ENCODE peak calls at places on chromosomes 16 and 17, in six cellular contexts. One of them, this sample, is unnamed.

GRCh38 chr17:1789936-1790335 is 28.1 kb downstream of the SERPINF1 start:
- DNase-seq in endothelial cell of umbilical vein: no peak
- DNase-seq in H1: no peak
- DNase-seq in HepG2: no peak
- DNase-seq in breast epithelium: no peak
- DNase-seq in stomach: no peak
- DNase-seq in this sample: no peak

GRCh38 chr17:78925234-78925633 is at the start of gene TIMP2:
- DNase-seq in stomach: peak
- DNase-seq in HepG2: peak
- DNase-seq in endothelial cell of umbilical vein: peak
- DNase-seq in H1: peak
- DNase-seq in breast epithelium: peak
- DNase-seq in this sample: peak

GRCh38 chr17:58330997-58331814 is 2.6 kb upstream of the TSPOAP1 start:
- DNase-seq in H1: no peak
- DNase-seq in breast epithelium: no peak
- DNase-seq in endothelial cell of umbilical vein: no peak
- DNase-seq in HepG2: no peak
- DNase-seq in stomach: peak
- DNase-seq in this sample: peak

GRCh38 chr16:641326-642188 is at the start of gene MCRIP2:
- DNase-seq in H1: peak
- DNase-seq in endothelial cell of umbilical vein: peak
- DNase-seq in stomach: peak
- DNase-seq in breast epithelium: no peak
- DNase-seq in HepG2: peak
- DNase-seq in this sample: peak

GRCh38 chr17:74325743-74326379 is at the start of gene KIF19:
- DNase-seq in stomach: peak
- DNase-seq in HepG2: no peak
- DNase-seq in H1: peak
- DNase-seq in breast epithelium: no peak
- DNase-seq in endothelial cell of umbilical vein: no peak
- DNase-seq in this sample: peak

GRCh38 chr16:54931757-54932660 is 1.3 kb downstream of the IRX5 start:
- DNase-seq in H1: peak
- DNase-seq in breast epithelium: no peak
- DNase-seq in endothelial cell of umbilical vein: no peak
- DNase-seq in stomach: no peak
- DNase-seq in HepG2: no peak
- DNase-seq in this sample: peak

GRCh38 chr17:21199311-21199710 is 14.7 kb downstream of the TMEM11 start:
- DNase-seq in breast epithelium: no peak
- DNase-seq in H1: no peak
- DNase-seq in stomach: no peak
- DNase-seq in HepG2: no peak
- DNase-seq in endothelial cell of umbilical vein: no peak
- DNase-seq in this sample: peak

GRCh38 chr17:1511290-1511689 is 5.1 kb downstream of the INPP5K start:
- DNase-seq in H1: no peak
- DNase-seq in stomach: no peak
- DNase-seq in breast epithelium: no peak
- DNase-seq in endothelial cell of umbilical vein: peak
- DNase-seq in HepG2: no peak
- DNase-seq in this sample: no peak

GRCh38 chr16:81774348-81774747 is 4.7 kb upstream of the PLCG2 start:
- DNase-seq in H1: no peak
- DNase-seq in breast epithelium: no peak
- DNase-seq in endothelial cell of umbilical vein: peak
- DNase-seq in HepG2: no peak
- DNase-seq in stomach: no peak
- DNase-seq in this sample: no peak

GRCh38 chr16:89071686-89072182 is 21.9 kb upstream of the ACSF3 start:
- DNase-seq in stomach: no peak
- DNase-seq in endothelial cell of umbilical vein: no peak
- DNase-seq in H1: no peak
- DNase-seq in breast epithelium: no peak
- DNase-seq in HepG2: no peak
- DNase-seq in this sample: no peak

GRCh38 chr17:20091161-20092029 is 82.2 kb downstream of the SPECC1 start:
- DNase-seq in endothelial cell of umbilical vein: no peak
- DNase-seq in HepG2: no peak
- DNase-seq in breast epithelium: no peak
- DNase-seq in stomach: no peak
- DNase-seq in H1: no peak
- DNase-seq in this sample: peak

GRCh38 chr17:38970804-38971203 is 3.6 kb upstream of the FBXO47 start:
- DNase-seq in endothelial cell of umbilical vein: no peak
- DNase-seq in breast epithelium: no peak
- DNase-seq in HepG2: no peak
- DNase-seq in H1: peak
- DNase-seq in stomach: no peak
- DNase-seq in this sample: peak

GRCh38 chr16:1771072-1771863 is at the start of gene NME3:
- DNase-seq in HepG2: peak
- DNase-seq in H1: peak
- DNase-seq in breast epithelium: peak
- DNase-seq in endothelial cell of umbilical vein: peak
- DNase-seq in stomach: peak
- DNase-seq in this sample: peak

GRCh38 chr16:8931864-8932263 is 31.8 kb downstream of the USP7 start:
- DNase-seq in breast epithelium: no peak
- DNase-seq in HepG2: peak
- DNase-seq in H1: peak
- DNase-seq in endothelial cell of umbilical vein: peak
- DNase-seq in stomach: peak
- DNase-seq in this sample: peak

GRCh38 chr16:69465083-69465721 is 40.8 kb downstream of the CYB5B start:
- DNase-seq in stomach: no peak
- DNase-seq in HepG2: peak
- DNase-seq in endothelial cell of umbilical vein: peak
- DNase-seq in H1: no peak
- DNase-seq in breast epithelium: no peak
- DNase-seq in this sample: no peak

GRCh38 chr16:9706217-9706616 is 476.0 kb downstream of the GRIN2A start:
- DNase-seq in HepG2: no peak
- DNase-seq in endothelial cell of umbilical vein: no peak
- DNase-seq in H1: no peak
- DNase-seq in stomach: no peak
- DNase-seq in breast epithelium: no peak
- DNase-seq in this sample: no peak

GRCh38 chr16:66741131-66741900 is 10.1 kb downstream of the DYNC1LI2 start:
- DNase-seq in H1: no peak
- DNase-seq in endothelial cell of umbilical vein: peak
- DNase-seq in stomach: peak
- DNase-seq in breast epithelium: peak
- DNase-seq in HepG2: peak
- DNase-seq in this sample: no peak

GRCh38 chr17:58956997-58957724 is 149.5 kb downstream of the TRIM37 start:
- DNase-seq in HepG2: peak
- DNase-seq in endothelial cell of umbilical vein: peak
- DNase-seq in H1: no peak
- DNase-seq in breast epithelium: no peak
- DNase-seq in stomach: no peak
- DNase-seq in this sample: no peak

GRCh38 chr17:77872714-77873517 is 85.6 kb upstream of the TNRC6C start:
- DNase-seq in endothelial cell of umbilical vein: no peak
- DNase-seq in HepG2: no peak
- DNase-seq in breast epithelium: no peak
- DNase-seq in H1: no peak
- DNase-seq in stomach: no peak
- DNase-seq in this sample: no peak

GRCh38 chr17:21242026-21242700 is 11.0 kb downstream of the NATD1 start:
- DNase-seq in endothelial cell of umbilical vein: no peak
- DNase-seq in stomach: no peak
- DNase-seq in H1: no peak
- DNase-seq in HepG2: no peak
- DNase-seq in breast epithelium: no peak
- DNase-seq in this sample: no peak

GRCh38 chr17:58344047-58344790 is 7.8 kb downstream of the SUPT4H1 start:
- DNase-seq in endothelial cell of umbilical vein: peak
- DNase-seq in breast epithelium: no peak
- DNase-seq in HepG2: no peak
- DNase-seq in H1: no peak
- DNase-seq in stomach: peak
- DNase-seq in this sample: no peak

GRCh38 chr16:30005341-30006094 is 5.3 kb downstream of the DOC2A start:
- DNase-seq in H1: no peak
- DNase-seq in endothelial cell of umbilical vein: peak
- DNase-seq in breast epithelium: no peak
- DNase-seq in stomach: peak
- DNase-seq in HepG2: peak
- DNase-seq in this sample: peak

GRCh38 chr17:46173153-46173552 is 20.1 kb downstream of the KANSL1 start:
- DNase-seq in stomach: no peak
- DNase-seq in endothelial cell of umbilical vein: no peak
- DNase-seq in breast epithelium: no peak
- DNase-seq in H1: no peak
- DNase-seq in HepG2: no peak
- DNase-seq in this sample: no peak

DNA sequence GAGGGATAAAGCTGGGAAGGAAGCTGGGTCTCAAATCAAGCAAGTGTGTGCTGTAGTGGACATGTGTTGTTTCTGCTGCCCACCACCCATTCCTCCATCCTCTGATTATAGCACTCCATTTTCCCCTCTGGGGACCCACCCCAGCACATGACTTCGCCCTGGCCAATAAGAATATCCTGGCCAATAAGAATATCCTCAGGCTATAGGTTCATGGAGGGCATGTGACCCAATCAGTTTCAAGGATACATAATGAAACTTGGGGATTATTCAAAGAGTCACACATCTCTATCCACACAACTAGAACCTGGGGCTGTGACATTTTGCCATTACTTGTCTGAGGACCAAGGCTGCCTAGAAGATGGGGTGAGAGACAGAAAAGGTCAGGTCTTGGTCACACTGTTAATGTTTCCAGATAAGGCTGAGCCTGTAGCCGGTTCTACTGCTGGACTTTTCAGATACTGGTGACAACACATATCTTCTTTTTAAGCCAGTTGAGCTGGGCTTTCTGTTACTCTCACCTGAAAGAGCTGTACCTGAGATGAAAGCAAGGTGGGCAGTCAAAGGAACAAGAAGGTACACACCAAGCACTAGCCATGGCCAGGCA is 33.7 kb downstream of the MYO18A start:
- DNase-seq in HepG2: no peak
- DNase-seq in endothelial cell of umbilical vein: no peak
- DNase-seq in H1: no peak
- DNase-seq in stomach: no peak
- DNase-seq in breast epithelium: no peak
- DNase-seq in this sample: no peak
- TF ChIP-seq POLR2AphosphoS5 in HepG2: no peak
- TF ChIP-seq POLR2AphosphoS5 in endothelial cell of umbilical vein: no peak
- TF ChIP-seq POLR2AphosphoS5 in H1: no peak
- TF ChIP-seq POLR2AphosphoS5 in stomach: no peak
- TF ChIP-seq POLR2AphosphoS5 in breast epithelium: no peak
- TF ChIP-seq POLR2AphosphoS5 in this sample: no peak

DNA sequence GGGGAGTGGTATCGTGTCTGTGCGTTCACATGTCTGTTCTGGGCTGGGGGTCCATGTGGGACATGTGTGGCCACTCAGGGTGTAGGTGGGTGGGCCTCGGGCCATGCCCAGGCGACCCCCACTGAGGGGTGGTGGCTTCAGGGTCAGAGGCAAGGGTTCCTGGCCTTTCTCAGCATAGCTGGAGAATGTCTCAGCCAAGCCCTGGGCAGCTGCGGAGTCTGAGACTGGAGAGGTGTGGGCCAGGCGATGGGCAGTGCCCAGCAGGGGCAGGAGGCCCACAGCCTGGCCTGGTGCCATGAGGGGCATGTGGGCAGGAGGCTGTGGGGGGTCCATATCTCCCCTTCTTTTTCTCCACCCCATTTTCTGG is 1.2 kb downstream of the FSCN2 start:
- DNase-seq in stomach: no peak
- DNase-seq in HepG2: no peak
- DNase-seq in endothelial cell of umbilical vein: no peak
- DNase-seq in breast epithelium: no peak
- DNase-seq in H1: no peak
- DNase-seq in this sample: no peak
- TF ChIP-seq POLR2AphosphoS5 in stomach: no peak
- TF ChIP-seq POLR2AphosphoS5 in HepG2: no peak
- TF ChIP-seq POLR2AphosphoS5 in endothelial cell of umbilical vein: no peak
- TF ChIP-seq POLR2AphosphoS5 in breast epithelium: no peak
- TF ChIP-seq POLR2AphosphoS5 in H1: no peak
- TF ChIP-seq POLR2AphosphoS5 in this sample: no peak

DNA sequence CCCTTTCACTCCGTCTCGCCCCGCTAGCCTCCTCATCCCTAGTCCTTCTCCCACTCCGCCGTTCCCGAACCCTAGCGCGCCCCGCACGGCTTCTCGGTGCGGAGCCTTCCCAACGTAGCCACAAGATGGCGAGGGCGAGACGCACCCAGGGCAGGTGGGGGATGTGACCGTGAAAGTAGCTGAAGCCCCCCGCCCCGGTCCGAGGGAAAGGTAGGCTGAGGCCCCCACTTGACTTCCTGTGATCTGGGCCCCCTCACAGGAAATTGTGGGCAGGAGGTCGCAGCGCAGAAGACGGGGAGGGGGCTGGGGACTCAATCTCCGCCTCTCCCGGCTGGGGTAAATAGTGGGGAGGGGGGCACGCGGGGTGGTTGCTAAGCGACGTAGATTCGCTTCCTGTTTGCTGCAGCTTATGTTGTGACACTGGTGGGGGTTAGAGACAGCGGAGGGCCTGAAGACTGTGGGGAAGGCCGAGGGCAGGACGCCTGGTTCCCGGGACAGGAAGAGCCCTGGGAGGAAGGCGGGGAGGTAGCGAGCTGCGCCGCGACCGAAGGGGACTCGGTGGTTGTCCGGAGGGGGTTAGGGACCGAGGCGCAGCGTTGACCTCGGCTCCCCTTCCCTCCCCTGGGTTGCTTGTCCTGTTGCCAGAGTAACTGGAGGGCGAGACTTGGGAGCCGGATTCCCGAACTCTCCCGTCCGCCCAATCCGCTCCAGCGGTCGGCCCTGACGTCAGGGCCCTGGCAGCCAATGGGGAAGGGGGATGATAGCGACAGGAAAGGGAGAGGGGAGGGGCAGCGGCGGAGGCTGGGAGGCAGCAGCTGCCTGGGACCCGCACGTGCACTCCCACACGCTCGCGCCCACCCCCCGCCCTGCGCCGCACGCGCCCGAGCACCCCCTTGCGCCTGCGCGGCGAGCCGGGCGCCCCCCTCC is 1.1 kb downstream of the KDM6B start:
- DNase-seq in HepG2: peak
- DNase-seq in breast epithelium: peak
- DNase-seq in endothelial cell of umbilical vein: peak
- DNase-seq in H1: peak
- DNase-seq in stomach: peak
- DNase-seq in this sample: peak
- TF ChIP-seq POLR2AphosphoS5 in HepG2: peak
- TF ChIP-seq POLR2AphosphoS5 in breast epithelium: peak
- TF ChIP-seq POLR2AphosphoS5 in endothelial cell of umbilical vein: peak
- TF ChIP-seq POLR2AphosphoS5 in H1: peak
- TF ChIP-seq POLR2AphosphoS5 in stomach: peak
- TF ChIP-seq POLR2AphosphoS5 in this sample: peak

DNA sequence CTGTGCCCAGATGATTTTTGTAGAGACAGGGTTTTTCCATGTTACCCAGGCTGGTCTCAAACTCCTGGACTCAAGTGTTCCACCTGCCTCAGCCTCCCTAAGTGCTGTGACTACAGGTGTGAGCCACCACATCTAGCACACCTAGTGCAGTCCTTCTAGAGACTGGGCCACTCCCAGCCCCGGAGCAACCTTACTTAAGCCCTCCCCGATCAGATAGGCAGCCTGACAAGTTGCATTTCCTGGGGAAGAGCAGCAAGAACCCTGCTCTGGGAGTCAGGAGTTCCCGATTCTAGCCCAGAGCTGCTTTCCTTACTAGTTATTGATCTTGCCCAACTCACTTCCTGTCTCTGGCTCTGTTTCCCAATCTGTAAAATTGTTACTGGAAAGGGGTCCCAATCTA is 7.0 kb upstream of the NAGLU start:
- DNase-seq in HepG2: no peak
- DNase-seq in endothelial cell of umbilical vein: no peak
- DNase-seq in stomach: no peak
- DNase-seq in breast epithelium: no peak
- DNase-seq in H1: no peak
- DNase-seq in this sample: no peak
- TF ChIP-seq POLR2AphosphoS5 in HepG2: no peak
- TF ChIP-seq POLR2AphosphoS5 in endothelial cell of umbilical vein: no peak
- TF ChIP-seq POLR2AphosphoS5 in stomach: no peak
- TF ChIP-seq POLR2AphosphoS5 in breast epithelium: no peak
- TF ChIP-seq POLR2AphosphoS5 in H1: no peak
- TF ChIP-seq POLR2AphosphoS5 in this sample: no peak

This sample was measured in GM23338.